ENCODE peak calls at places on chromosomes 16 and 17, in four cellular contexts. One of them, this sample, is unnamed.

GRCh38 chr17:12180644-12181261 is 160.1 kb downstream of the MAP2K4 start:
- DNase-seq in GM12878: peak
- DNase-seq in HepG2: peak
- DNase-seq in K562: peak
- DNase-seq in this sample: peak

GRCh38 chr16:1072526-1073261 is at the start of gene SSTR5:
- DNase-seq in GM12878: no peak
- DNase-seq in HepG2: no peak
- DNase-seq in K562: peak
- DNase-seq in this sample: no peak

GRCh38 chr17:16470302-16470701 is 21.7 kb downstream of the LRRC75A start:
- DNase-seq in GM12878: no peak
- DNase-seq in HepG2: no peak
- DNase-seq in K562: no peak
- DNase-seq in this sample: no peak

GRCh38 chr17:71936977-71937376 is 183.8 kb upstream of the SOX9 start:
- DNase-seq in GM12878: no peak
- DNase-seq in HepG2: no peak
- DNase-seq in K562: no peak
- DNase-seq in this sample: no peak

GRCh38 chr16:20798364-20798763 is 7.9 kb downstream of the ERI2 start:
- DNase-seq in GM12878: no peak
- DNase-seq in HepG2: no peak
- DNase-seq in K562: no peak
- DNase-seq in this sample: no peak

GRCh38 chr16:16144416-16144815 is 78.9 kb downstream of the ABCC6 start:
- DNase-seq in GM12878: no peak
- DNase-seq in HepG2: no peak
- DNase-seq in K562: no peak
- DNase-seq in this sample: no peak

GRCh38 chr16:10751291-10751697 is 7.7 kb downstream of the NUBP1 start:
- DNase-seq in GM12878: no peak
- DNase-seq in HepG2: peak
- DNase-seq in K562: no peak
- DNase-seq in this sample: no peak

GRCh38 chr16:65809627-65810026 is 556.9 kb upstream of the CDH5 start:
- DNase-seq in GM12878: no peak
- DNase-seq in HepG2: no peak
- DNase-seq in K562: peak
- DNase-seq in this sample: no peak

GRCh38 chr17:65017375-65017774 is 39.2 kb downstream of the GNA13 start:
- DNase-seq in GM12878: no peak
- DNase-seq in HepG2: peak
- DNase-seq in K562: no peak
- DNase-seq in this sample: peak

GRCh38 chr17:28745052-28745776 is 1.4 kb downstream of the TRAF4 start:
- DNase-seq in GM12878: no peak
- DNase-seq in HepG2: peak
- DNase-seq in K562: peak
- DNase-seq in this sample: no peak

GRCh38 chr17:55286681-55287589 is 22.2 kb downstream of the HLF start:
- DNase-seq in GM12878: no peak
- DNase-seq in HepG2: peak
- DNase-seq in K562: no peak
- DNase-seq in this sample: no peak

GRCh38 chr17:34725008-34725407 is 145.6 kb downstream of the TMEM132E start:
- DNase-seq in GM12878: no peak
- DNase-seq in HepG2: no peak
- DNase-seq in K562: no peak
- DNase-seq in this sample: no peak

GRCh38 chr16:81798311-81799137 is 19.4 kb downstream of the PLCG2 start:
- DNase-seq in GM12878: peak
- DNase-seq in HepG2: no peak
- DNase-seq in K562: no peak
- DNase-seq in this sample: no peak

GRCh38 chr17:53088501-53088900 is 734.2 kb upstream of the KIF2B start:
- DNase-seq in GM12878: no peak
- DNase-seq in HepG2: no peak
- DNase-seq in K562: no peak
- DNase-seq in this sample: no peak

GRCh38 chr16:70759666-70760065 is 41.3 kb downstream of the VAC14 start:
- DNase-seq in GM12878: no peak
- DNase-seq in HepG2: no peak
- DNase-seq in K562: no peak
- DNase-seq in this sample: no peak

GRCh38 chr17:76892329-76892728 is 24.1 kb downstream of the MGAT5B start:
- DNase-seq in GM12878: no peak
- DNase-seq in HepG2: no peak
- DNase-seq in K562: no peak
- DNase-seq in this sample: no peak

GRCh38 chr16:85347213-85347591 is 234.9 kb upstream of the CIBAR2 start:
- DNase-seq in GM12878: no peak
- DNase-seq in HepG2: peak
- DNase-seq in K562: peak
- DNase-seq in this sample: peak

GRCh38 chr17:78075011-78075410 is 53.5 kb downstream of the TMC6 start:
- DNase-seq in GM12878: no peak
- DNase-seq in HepG2: no peak
- DNase-seq in K562: no peak
- DNase-seq in this sample: no peak

GRCh38 chr16:4937782-4938682 is 1.1 kb upstream of the PPL start:
- DNase-seq in GM12878: no peak
- DNase-seq in HepG2: no peak
- DNase-seq in K562: no peak
- DNase-seq in this sample: no peak

GRCh38 chr17:45833826-45834439 is 10.7 kb upstream of the SPPL2C start:
- DNase-seq in GM12878: no peak
- DNase-seq in HepG2: no peak
- DNase-seq in K562: no peak
- DNase-seq in this sample: no peak

GRCh38 chr17:48997827-48998556 is 807 bp downstream of the IGF2BP1 start:
- DNase-seq in GM12878: no peak
- DNase-seq in HepG2: no peak
- DNase-seq in K562: peak
- DNase-seq in this sample: no peak

GRCh38 chr17:49000943-49001342 is 3.8 kb downstream of the IGF2BP1 start:
- DNase-seq in GM12878: no peak
- DNase-seq in HepG2: no peak
- DNase-seq in K562: no peak
- DNase-seq in this sample: no peak

GRCh38 chr17:48996696-48997102 is 486 bp upstream of the IGF2BP1 start:
- DNase-seq in GM12878: no peak
- DNase-seq in HepG2: no peak
- DNase-seq in K562: peak
- DNase-seq in this sample: no peak

GRCh38 chr17:48997103-48997826 is at the start of gene IGF2BP1:
- DNase-seq in GM12878: no peak
- DNase-seq in HepG2: peak
- DNase-seq in K562: no peak
- DNase-seq in this sample: peak

GRCh38 chr17:48998557-48999440 is 1.6 kb downstream of the IGF2BP1 start:
- DNase-seq in GM12878: no peak
- DNase-seq in HepG2: peak
- DNase-seq in K562: peak
- DNase-seq in this sample: no peak
- TF ChIP-seq FOXK2 in GM12878: no peak
- TF ChIP-seq FOXK2 in HepG2: no peak
- TF ChIP-seq FOXK2 in K562: no peak
- TF ChIP-seq FOXK2 in this sample: no peak

GRCh38 chr17:18248300-18248731 is 10.2 kb downstream of the FLII start:
- DNase-seq in GM12878: no peak
- DNase-seq in HepG2: peak
- DNase-seq in K562: peak
- DNase-seq in this sample: peak
- TF ChIP-seq FOXK2 in GM12878: no peak
- TF ChIP-seq FOXK2 in HepG2: no peak
- TF ChIP-seq FOXK2 in K562: no peak
- TF ChIP-seq FOXK2 in this sample: no peak

GRCh38 chr17:66943484-66943883 is 21.0 kb upstream of the CACNG4 start:
- DNase-seq in GM12878: no peak
- DNase-seq in HepG2: no peak
- DNase-seq in K562: no peak
- DNase-seq in this sample: no peak

GRCh38 chr17:66946251-66946650 is 18.3 kb upstream of the CACNG4 start:
- DNase-seq in GM12878: no peak
- DNase-seq in HepG2: no peak
- DNase-seq in K562: no peak
- DNase-seq in this sample: no peak

GRCh38 chr17:66945451-66945850 is 19.1 kb upstream of the CACNG4 start:
- DNase-seq in GM12878: no peak
- DNase-seq in HepG2: no peak
- DNase-seq in K562: no peak
- DNase-seq in this sample: no peak

GRCh38 chr17:66942453-66943264 is 21.8 kb upstream of the CACNG4 start:
- DNase-seq in GM12878: no peak
- DNase-seq in HepG2: no peak
- DNase-seq in K562: no peak
- DNase-seq in this sample: no peak

DNA sequence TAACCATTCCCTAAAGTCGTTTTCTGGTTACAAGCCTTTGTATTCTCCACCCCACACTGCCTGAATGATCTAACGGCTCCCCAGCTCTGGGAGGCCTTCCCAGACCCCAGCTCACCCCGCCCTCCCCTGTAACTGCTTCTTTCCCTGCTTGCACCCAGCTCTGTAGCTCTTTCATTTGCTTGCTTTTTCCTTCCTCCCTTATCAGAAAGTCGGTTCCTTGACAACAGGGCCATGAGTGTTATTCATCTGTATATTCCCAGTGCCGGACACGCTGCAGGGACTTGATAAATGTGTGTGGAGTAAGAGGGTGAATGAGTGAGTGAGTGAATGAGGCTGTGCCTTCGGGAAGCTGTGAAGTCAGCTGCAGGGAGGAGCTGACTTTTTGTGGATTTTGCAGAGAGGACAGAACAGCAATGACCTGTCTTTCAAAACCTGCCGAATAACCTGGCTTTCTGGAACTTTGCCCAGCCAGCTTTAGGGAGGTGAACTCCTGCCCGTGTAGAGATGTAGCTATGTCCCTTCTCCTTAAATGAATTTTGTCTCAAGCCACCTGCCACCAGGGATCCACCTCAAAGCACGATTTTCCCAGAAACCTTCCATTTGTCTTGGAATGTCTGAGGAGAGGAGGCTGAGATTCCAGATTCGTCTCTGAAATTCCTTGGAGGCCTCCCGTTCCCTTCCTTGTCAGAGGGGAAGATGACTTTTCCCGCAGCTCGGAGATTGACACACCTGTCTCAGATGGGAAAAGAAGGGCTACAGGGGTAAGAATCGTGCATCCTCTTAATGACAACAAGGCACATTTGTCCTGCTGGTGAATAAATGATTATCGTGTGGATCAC is 19.9 kb upstream of the CACNG4 start:
- DNase-seq in GM12878: no peak
- DNase-seq in HepG2: no peak
- DNase-seq in K562: no peak
- DNase-seq in this sample: no peak
- TF ChIP-seq FOXK2 in GM12878: no peak
- TF ChIP-seq FOXK2 in HepG2: no peak
- TF ChIP-seq FOXK2 in K562: no peak
- TF ChIP-seq FOXK2 in this sample: no peak

GRCh38 chr17:19344311-19345066 is 18.0 kb downstream of the B9D1 start:
- DNase-seq in GM12878: no peak
- DNase-seq in HepG2: no peak
- DNase-seq in K562: no peak
- DNase-seq in this sample: no peak
- TF ChIP-seq FOXK2 in GM12878: no peak
- TF ChIP-seq FOXK2 in HepG2: no peak
- TF ChIP-seq FOXK2 in K562: no peak
- TF ChIP-seq FOXK2 in this sample: no peak

DNA sequence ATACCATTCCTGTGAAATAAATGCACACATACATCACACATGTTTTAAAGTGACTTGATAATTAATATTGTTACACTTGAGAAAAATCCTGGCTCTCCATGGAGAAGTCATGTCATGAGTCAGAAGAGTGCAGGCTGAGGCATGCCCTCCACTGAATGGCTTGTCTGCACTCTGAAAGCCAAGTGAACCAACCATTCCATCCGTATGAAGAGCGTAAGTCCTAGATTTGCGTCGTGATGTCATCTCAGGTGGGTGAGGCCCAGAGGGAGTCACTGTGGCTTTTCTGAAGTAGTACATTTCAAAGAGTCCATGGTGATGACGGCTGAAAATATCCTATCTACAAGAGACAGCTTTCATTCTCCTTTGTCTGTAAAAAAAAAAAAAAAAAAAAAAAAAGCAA is 83.5 kb upstream of the IRX5 start:
- DNase-seq in GM12878: no peak
- DNase-seq in HepG2: no peak
- DNase-seq in K562: no peak
- DNase-seq in this sample: no peak
- TF ChIP-seq FOXK2 in GM12878: no peak
- TF ChIP-seq FOXK2 in HepG2: no peak
- TF ChIP-seq FOXK2 in K562: no peak
- TF ChIP-seq FOXK2 in this sample: no peak

GRCh38 chr16:88656291-88656980 is 5.6 kb upstream of the CYBA start:
- DNase-seq in GM12878: no peak
- DNase-seq in HepG2: no peak
- DNase-seq in K562: no peak
- DNase-seq in this sample: no peak
- TF ChIP-seq FOXK2 in GM12878: no peak
- TF ChIP-seq FOXK2 in HepG2: no peak
- TF ChIP-seq FOXK2 in K562: no peak
- TF ChIP-seq FOXK2 in this sample: no peak

GRCh38 chr16:82995927-82996441 is 369.2 kb downstream of the CDH13 start:
- DNase-seq in GM12878: no peak
- DNase-seq in HepG2: no peak
- DNase-seq in K562: no peak
- DNase-seq in this sample: no peak
- TF ChIP-seq FOXK2 in GM12878: no peak
- TF ChIP-seq FOXK2 in HepG2: no peak
- TF ChIP-seq FOXK2 in K562: no peak
- TF ChIP-seq FOXK2 in this sample: no peak

GRCh38 chr16:78751601-78752000 is 652.1 kb downstream of the WWOX start:
- DNase-seq in GM12878: no peak
- DNase-seq in HepG2: no peak
- DNase-seq in K562: no peak
- DNase-seq in this sample: no peak
- TF ChIP-seq FOXK2 in GM12878: no peak
- TF ChIP-seq FOXK2 in HepG2: no peak
- TF ChIP-seq FOXK2 in K562: no peak
- TF ChIP-seq FOXK2 in this sample: no peak

DNA sequence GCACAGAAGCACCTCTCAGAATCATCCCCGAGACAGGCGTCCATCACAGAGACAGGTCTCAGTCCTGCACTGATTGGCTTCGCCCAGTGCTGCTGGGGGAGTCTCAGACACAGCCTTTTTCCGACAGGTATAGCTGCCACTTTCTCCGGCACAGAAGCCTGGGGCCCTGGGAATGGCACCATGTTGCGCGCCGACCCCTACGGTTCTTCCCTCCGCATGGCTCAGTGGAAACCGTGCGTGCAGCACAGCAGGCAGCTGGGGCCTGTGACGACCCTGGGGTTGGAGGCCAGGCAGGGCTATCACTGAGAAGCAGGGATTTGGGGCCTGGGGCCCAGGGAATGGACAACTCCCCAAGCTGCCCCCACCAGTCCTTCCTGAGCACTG is 29.7 kb upstream of the CDH15 start:
- DNase-seq in GM12878: no peak
- DNase-seq in HepG2: no peak
- DNase-seq in K562: no peak
- DNase-seq in this sample: no peak
- TF ChIP-seq FOXK2 in GM12878: no peak
- TF ChIP-seq FOXK2 in HepG2: no peak
- TF ChIP-seq FOXK2 in K562: no peak
- TF ChIP-seq FOXK2 in this sample: no peak

This sample was measured in HEK293T.